ENCODE peak calls at places on chromosome 9, in five cellular contexts. O is GM23338, B is esophagus muscularis mucosa, G is tibial nerve, W is fibroblast of mammary gland. A is an unnamed sample.

GRCh38 chr9:74983709-74984108 is 31.0 kb upstream of the C9orf40 start:
- DNase-seq in O (no peak), B (no peak), G (no peak), W (no peak), A (no peak)

GRCh38 chr9:133844876-133845658 is 106.9 kb upstream of the SARDH start:
- DNase-seq in O (no peak), B (no peak), G (peak), W (peak), A (peak)

GRCh38 chr9:129145841-129146292 is 32.2 kb downstream of the IER5L start:
- DNase-seq in O (peak), B (no peak), G (no peak), W (peak), A (peak)

GRCh38 chr9:96006961-96007360 is 131.5 kb downstream of the ERCC6L2 start:
- DNase-seq in O (no peak), B (no peak), G (no peak), W (peak), A (no peak)

GRCh38 chr9:130860458-130861316 is 25.6 kb downstream of the ABL1 start:
- DNase-seq in O (peak), B (peak), G (peak), W (peak), A (peak)

GRCh38 chr9:124077915-124078572 is 66.5 kb downstream of the LHX2 start:
- DNase-seq in O (no peak), B (no peak), G (no peak), W (no peak), A (peak)

GRCh38 chr9:78654324-78654723 is 357.4 kb downstream of the PSAT1 start:
- DNase-seq in O (no peak), B (no peak), G (no peak), W (no peak), A (no peak)

GRCh38 chr9:75083188-75083976 is 4.6 kb downstream of the NMRK1 start:
- DNase-seq in O (peak), B (no peak), G (no peak), W (no peak), A (no peak)

GRCh38 chr9:70352356-70352755 is 62.1 kb downstream of the KLF9 start:
- DNase-seq in O (no peak), B (no peak), G (no peak), W (peak), A (peak)

GRCh38 chr9:89154218-89154617 is 24.4 kb downstream of the SHC3 start:
- DNase-seq in O (no peak), B (no peak), G (no peak), W (no peak), A (no peak)

GRCh38 chr9:26656003-26656940 is 236.3 kb downstream of the CAAP1 start:
- DNase-seq in O (peak), B (no peak), G (no peak), W (peak), A (peak)

GRCh38 chr9:118954822-118955221 is 414.4 kb downstream of the BRINP1 start:
- DNase-seq in O (no peak), B (no peak), G (no peak), W (no peak), A (no peak)

GRCh38 chr9:120842685-120843485 is at the start of gene PSMD5:
- DNase-seq in O (peak), B (peak), G (peak), W (peak), A (peak)

DNA sequence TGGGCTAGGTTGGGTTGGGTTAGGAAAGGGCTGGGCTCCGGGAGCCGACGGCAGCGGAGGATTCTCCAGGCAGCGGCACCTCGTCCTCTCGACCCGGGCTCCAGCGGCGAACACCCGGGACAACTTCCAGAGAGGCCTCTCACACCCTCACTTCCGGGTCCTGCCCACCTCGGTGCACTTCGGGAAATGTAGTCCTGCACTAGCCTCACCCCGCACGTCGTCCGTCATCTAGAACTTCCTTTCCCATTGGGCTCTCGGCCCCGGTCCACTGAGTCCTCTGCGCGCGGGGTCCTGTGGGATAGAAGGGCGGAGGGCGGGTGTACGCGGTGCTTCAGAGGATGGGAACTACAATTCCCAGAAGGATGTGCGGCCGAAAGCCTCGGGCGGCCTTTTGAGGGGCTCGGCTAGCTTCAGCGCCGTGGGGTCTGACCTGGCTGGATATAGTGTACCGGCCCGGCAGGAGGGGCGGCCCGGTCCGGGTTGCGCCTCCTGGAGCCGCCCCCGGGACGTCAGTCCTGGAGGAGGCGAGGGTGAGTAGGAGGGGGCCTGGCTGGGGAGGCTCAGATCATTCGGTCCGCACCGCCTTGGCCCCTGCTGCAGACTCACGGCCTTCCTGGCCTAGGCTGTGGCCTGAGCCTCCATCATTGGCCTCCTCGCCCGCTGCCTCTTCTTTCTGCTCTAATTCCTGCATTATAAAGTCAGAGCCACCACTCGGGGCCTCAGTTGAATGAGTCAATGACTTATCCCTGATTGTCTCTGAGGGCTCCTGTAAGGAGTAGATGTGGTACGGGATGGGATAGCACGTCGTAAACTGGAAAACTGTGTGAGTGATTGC is at the start of the genes ERP44 and INVS:
- DNase-seq in O (peak), B (peak), G (peak), W (peak), A (peak)
- H3K4me3 ChIP-seq in O (peak), B (peak), G (peak), W (peak), A (peak)

GRCh38 chr9:33374634-33375237 is 27.6 kb downstream of the AQP7 start:
- DNase-seq in O (peak), B (peak), G (peak), W (peak), A (peak)
- H3K4me3 ChIP-seq in O (peak), B (peak), G (peak), W (no peak), A (no peak)

DNA sequence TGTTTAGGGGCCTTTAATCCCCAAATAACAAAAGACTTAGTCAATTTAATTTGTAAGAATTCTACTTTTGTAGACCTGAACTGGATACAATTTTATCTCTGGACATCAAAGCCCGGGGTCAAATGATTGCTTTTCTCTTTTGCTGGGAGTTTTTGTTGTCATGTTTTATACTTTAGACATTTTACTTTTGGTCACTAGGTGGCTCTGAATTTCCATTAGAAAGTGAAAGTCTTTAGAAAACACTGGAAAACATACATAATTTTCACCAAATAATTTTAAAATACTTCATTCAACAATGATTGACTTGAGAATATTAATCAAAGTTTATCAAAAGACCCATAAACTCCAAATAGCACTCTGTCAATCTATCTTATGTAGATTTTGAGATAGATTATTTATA is 2.8 kb upstream of the PCA3 start:
- DNase-seq in O (peak), B (no peak), G (no peak), W (peak), A (peak)
- H3K4me3 ChIP-seq in O (no peak), B (no peak), G (no peak), W (no peak), A (no peak)

DNA sequence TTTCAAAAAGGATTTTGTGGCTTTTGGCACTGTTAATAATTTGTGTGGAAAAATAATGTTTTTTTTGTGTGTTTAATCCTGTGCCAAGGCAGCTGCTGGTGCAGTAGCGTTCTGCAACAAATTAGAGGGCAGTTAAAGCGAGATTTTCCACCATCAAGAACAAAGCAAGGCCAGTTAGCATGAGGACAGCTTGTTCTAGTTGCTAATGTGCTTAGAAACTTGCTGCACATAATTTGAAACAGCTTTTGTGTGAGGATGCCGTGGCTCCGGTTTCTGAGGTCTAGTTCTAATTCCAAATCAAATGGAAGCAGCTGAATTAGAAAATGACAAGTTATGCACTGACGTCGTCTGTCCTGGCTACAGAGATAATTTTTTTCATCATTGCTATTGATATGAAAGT is 128.5 kb downstream of the SPATA31D1 start:
- DNase-seq in O (no peak), B (no peak), G (no peak), W (peak), A (no peak)
- H3K4me3 ChIP-seq in O (no peak), B (no peak), G (no peak), W (no peak), A (no peak)

GRCh38 chr9:92837191-92837590 is 40.6 kb downstream of the ZNF484 start:
- DNase-seq in O (no peak), B (no peak), G (no peak), W (no peak), A (no peak)
- H3K4me3 ChIP-seq in O (no peak), B (no peak), G (no peak), W (no peak), A (no peak)

GRCh38 chr9:13088734-13089427 is 190.6 kb downstream of the MPDZ start:
- DNase-seq in O (peak), B (no peak), G (no peak), W (peak), A (peak)
- H3K4me3 ChIP-seq in O (no peak), B (no peak), G (no peak), W (peak), A (no peak)

DNA sequence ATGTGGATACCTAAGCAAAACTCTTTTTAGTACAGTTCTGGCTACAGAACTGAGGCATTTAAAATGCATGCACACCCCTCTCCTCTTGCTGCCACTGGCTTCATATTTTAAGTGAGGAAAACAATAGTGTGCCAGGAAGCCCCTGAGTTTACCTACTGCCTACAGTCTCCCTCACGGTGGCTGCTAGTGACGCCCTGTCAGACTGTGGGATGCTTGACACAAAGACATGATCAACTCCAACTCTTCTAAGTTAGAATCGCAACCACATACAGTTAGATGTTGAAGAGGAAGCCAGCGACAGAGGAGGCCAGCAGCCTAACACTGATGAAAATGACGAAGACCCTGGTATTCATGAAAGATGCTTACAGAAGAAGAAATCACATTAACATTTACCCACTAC is 1.3 kb downstream of the SEC16A start:
- DNase-seq in O (no peak), B (no peak), G (no peak), W (no peak), A (no peak)
- H3K4me3 ChIP-seq in O (peak), B (peak), G (peak), W (peak), A (peak)

DNA sequence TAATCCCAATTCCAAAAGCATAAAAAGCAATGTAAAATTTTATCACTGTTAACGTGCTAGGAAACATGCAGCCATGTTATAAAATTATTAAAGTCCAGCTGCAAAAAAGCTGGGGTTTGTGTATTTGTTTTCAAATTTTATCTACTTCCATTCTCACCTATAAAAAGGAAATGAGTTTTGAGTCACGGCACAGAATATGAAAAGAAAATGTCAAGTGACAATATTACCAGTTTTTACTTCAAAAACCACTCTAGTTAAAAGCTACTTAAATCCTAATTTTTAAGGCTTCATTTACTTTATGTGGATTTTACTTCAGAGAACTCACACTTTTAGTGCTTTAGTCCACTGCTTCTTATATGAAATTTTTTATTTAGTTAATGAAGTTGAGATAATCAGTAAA is 72.7 kb upstream of the IFNE start:
- DNase-seq in O (no peak), B (no peak), G (no peak), W (no peak), A (no peak)
- H3K4me3 ChIP-seq in O (no peak), B (no peak), G (no peak), W (peak), A (no peak)

GRCh38 chr9:97710356-97711222 is 13.4 kb upstream of the XPA start:
- DNase-seq in O (peak), B (no peak), G (no peak), W (peak), A (peak)
- H3K4me3 ChIP-seq in O (peak), B (no peak), G (no peak), W (no peak), A (no peak)